ENCODE peak calls at places on chromosomes 4 and X, in six cellular contexts. Y is amniotic epithelial cell, Z is fibroblast of mammary gland, U is IMR-90, K is thoracic aorta, T is ACHN. S is an unnamed sample.

GRCh38 chrX:49137492-49137891 is 14.0 kb upstream of the GPKOW start:
- DNase-seq in Y (no peak), Z (no peak), U (no peak), K (no peak), T (no peak), S (no peak)

GRCh38 chr4:6270691-6271121 is 1.1 kb downstream of the WFS1 start:
- DNase-seq in Y (no peak), Z (peak; percentile 20), U (peak; percentile 7), K (no peak), T (peak; percentile 19), S (no peak)

GRCh38 chrX:40085086-40085551 is 12.6 kb downstream of the BCOR start:
- DNase-seq in Y (peak; percentile 74), Z (peak; percentile 44), U (peak; percentile 86), K (no peak), T (no peak), S (peak; percentile 33)

GRCh38 chr4:21879187-21879586 is 69.4 kb downstream of the KCNIP4 start:
- DNase-seq in Y (peak; percentile 49), Z (peak; percentile 76), U (peak; percentile 23), K (no peak), T (peak; percentile 72), S (peak; percentile 57)

GRCh38 chrX:21730011-21730410 is 27.9 kb downstream of the SMPX start:
- DNase-seq in Y (peak; percentile 91), Z (no peak), U (no peak), K (no peak), T (no peak), S (no peak)

GRCh38 chrX:38817004-38817703 is 15.9 kb downstream of the MID1IP1 start:
- DNase-seq in Y (peak; percentile 77), Z (peak; percentile 48), U (peak; percentile 43), K (no peak), T (no peak), S (no peak)

GRCh38 chrX:120457766-120458180 is 11.3 kb downstream of the LAMP2 start:
- DNase-seq in Y (peak; percentile 83), Z (peak; percentile 92), U (peak; percentile 76), K (no peak), T (peak; percentile 80), S (peak; percentile 90)

GRCh38 chr4:137572647-137573046 is 40.4 kb upstream of the PCDH18 start:
- DNase-seq in Y (no peak), Z (no peak), U (no peak), K (no peak), T (no peak), S (no peak)

GRCh38 chr4:143438710-143439109 is 74.8 kb upstream of the SMARCA5 start:
- DNase-seq in Y (no peak), Z (no peak), U (no peak), K (no peak), T (no peak), S (no peak)

GRCh38 chr4:108219998-108220397 is 51.3 kb upstream of the LEF1 start:
- DNase-seq in Y (peak; percentile 30), Z (no peak), U (no peak), K (no peak), T (no peak), S (no peak)

S was measured in renal cortical epithelial cell.